ENCODE peak calls at places on chromosomes 11 and 22, in four cellular contexts. M, T, K and L are unnamed samples.

GRCh38 chr11:76329084-76329648 is 51.8 kb downstream of the THAP12 start:
- DNase-seq in T (no peak), M (no peak), K (no peak), L (no peak)

GRCh38 chr11:121389651-121390050 is 62.5 kb upstream of the SORL1 start:
- DNase-seq in T (no peak), M (no peak), K (no peak), L (no peak)

GRCh38 chr11:67351275-67352005 is 1.9 kb downstream of the POLD4 start:
- DNase-seq in M (no peak), T (peak; percentile 79), K (no peak), L (peak; percentile 54)

GRCh38 chr11:57316017-57316416 is 8.7 kb downstream of the TNKS1BP1 start:
- DNase-seq in T (peak; percentile 47), M (no peak), K (no peak), L (no peak)

GRCh38 chr11:33319965-33320813 is 63.0 kb downstream of the HIPK3 start:
- DNase-seq in K (no peak), T (no peak), M (no peak), L (no peak)

GRCh38 chr11:66277475-66278391 is at the start of gene CNIH2:
- DNase-seq in K (no peak), T (peak; percentile 76), M (peak; percentile 74), L (peak; percentile 25)

GRCh38 chr22:31497148-31497938 is 1.0 kb downstream of the SFI1 start:
- DNase-seq in T (no peak), M (no peak), K (no peak), L (no peak)

GRCh38 chr11:92687724-92688123 is 281.7 kb upstream of the MTNR1B start:
- DNase-seq in K (no peak), T (no peak), M (no peak), L (no peak)

GRCh38 chr22:17121235-17122195 is at the start of gene TMEM121B:
- DNase-seq in T (peak; percentile 46), K (no peak), M (peak; percentile 46), L (peak; percentile 39)

GRCh38 chr11:68827733-68828132 is 14.0 kb downstream of the CPT1A start:
- DNase-seq in M (no peak), T (no peak), K (no peak), L (peak; percentile 66)

GRCh38 chr22:31332010-31332409 is 14.1 kb downstream of the PATZ1 start:
- DNase-seq in K (no peak), M (no peak), T (no peak), L (no peak)

GRCh38 chr11:101127348-101127698 is 2.3 kb downstream of the PGR start:
- DNase-seq in T (peak; percentile 34), K (no peak), M (no peak), L (no peak)

GRCh38 chr22:21698430-21699329 is 32.9 kb downstream of the PPIL2 start:
- DNase-seq in T (no peak), K (no peak), M (no peak), L (no peak)

GRCh38 chr11:103541186-103541795 is 432.1 kb downstream of the DYNC2H1 start:
- DNase-seq in K (no peak), T (no peak), M (no peak), L (no peak)

GRCh38 chr11:19080579-19080993 is 20.1 kb upstream of the MRGPRX2 start:
- DNase-seq in T (no peak), M (no peak), K (no peak), L (no peak)

GRCh38 chr22:32331918-32332725 is 25.5 kb upstream of the RFPL3 start:
- DNase-seq in K (no peak), M (no peak), T (no peak), L (no peak)

GRCh38 chr11:116093481-116093880 is 589.3 kb upstream of the CADM1 start:
- DNase-seq in M (no peak), T (no peak), K (no peak), L (no peak)

GRCh38 chr11:134760957-134761356 is 348.9 kb upstream of the B3GAT1 start:
- DNase-seq in M (no peak), T (no peak), K (no peak), L (no peak)

GRCh38 chr22:29689872-29690213 is 30.0 kb upstream of the CABP7 start:
- DNase-seq in K (no peak), M (no peak), T (peak; percentile 43), L (peak; percentile 46)

GRCh38 chr22:33921576-33922181 is 1.4 kb upstream of the LARGE1 start:
- DNase-seq in K (no peak), M (peak; percentile 53), T (no peak), L (no peak)

GRCh38 chr11:96905084-96905641 is 515.4 kb downstream of the JRKL start:
- DNase-seq in T (no peak), M (no peak), K (no peak), L (no peak)

GRCh38 chr22:41288245-41288946 is 2.4 kb upstream of the RANGAP1 start:
- DNase-seq in K (no peak), M (no peak), T (no peak), L (no peak)

GRCh38 chr11:115552151-115552550 is 47.9 kb upstream of the CADM1 start:
- DNase-seq in K (no peak), T (no peak), M (no peak), L (no peak)

DNA sequence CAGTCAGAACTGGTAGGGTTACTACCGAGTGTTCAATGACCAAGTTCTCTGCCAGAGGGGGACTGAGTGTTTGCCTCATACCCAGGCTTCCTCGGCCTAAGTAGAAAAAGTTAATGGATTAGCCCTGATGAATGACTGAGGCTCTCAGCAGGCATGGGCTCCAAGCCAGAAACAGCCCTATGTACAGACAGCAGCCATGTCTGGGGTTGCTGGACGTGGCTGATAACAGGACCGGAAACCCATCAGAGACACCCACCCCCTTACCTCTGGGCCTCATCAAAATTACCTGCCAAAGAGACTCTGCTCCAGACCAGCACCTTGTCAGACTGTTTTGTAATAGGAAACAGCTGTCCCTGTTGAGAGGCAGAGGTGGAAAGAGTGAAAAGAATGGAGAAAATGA is 351.4 kb downstream of the ETS1 start:
- DNase-seq in M (no peak), T (no peak), K (no peak), L (no peak)
- TF ChIP-seq SPI1 in M (no peak), T (no peak), K (no peak), L (no peak)

GRCh38 chr11:74696932-74697687 is 34.1 kb downstream of the CHRDL2 start:
- DNase-seq in K (no peak), M (no peak), T (peak; percentile 46), L (no peak)
- TF ChIP-seq POLR2AphosphoS5 in K (no peak), M (no peak), T (no peak), L (no peak)

GRCh38 chr22:35539487-35539886 is 1.1 kb upstream of the RASD2 start:
- DNase-seq in M (no peak), K (no peak), T (no peak), L (no peak)

GRCh38 chr22:35539910-35540599 is 576 bp upstream of the RASD2 start:
- DNase-seq in T (peak; percentile 88), K (no peak), M (peak; percentile 87), L (peak; percentile 54)

GRCh38 chr22:35537252-35537651 is 3.4 kb upstream of the RASD2 start:
- DNase-seq in M (no peak), K (no peak), T (no peak), L (no peak)

GRCh38 chr22:35540600-35541253 is at the start of gene RASD2:
- DNase-seq in T (no peak), K (no peak), M (peak; percentile 45), L (peak; percentile 38)

DNA sequence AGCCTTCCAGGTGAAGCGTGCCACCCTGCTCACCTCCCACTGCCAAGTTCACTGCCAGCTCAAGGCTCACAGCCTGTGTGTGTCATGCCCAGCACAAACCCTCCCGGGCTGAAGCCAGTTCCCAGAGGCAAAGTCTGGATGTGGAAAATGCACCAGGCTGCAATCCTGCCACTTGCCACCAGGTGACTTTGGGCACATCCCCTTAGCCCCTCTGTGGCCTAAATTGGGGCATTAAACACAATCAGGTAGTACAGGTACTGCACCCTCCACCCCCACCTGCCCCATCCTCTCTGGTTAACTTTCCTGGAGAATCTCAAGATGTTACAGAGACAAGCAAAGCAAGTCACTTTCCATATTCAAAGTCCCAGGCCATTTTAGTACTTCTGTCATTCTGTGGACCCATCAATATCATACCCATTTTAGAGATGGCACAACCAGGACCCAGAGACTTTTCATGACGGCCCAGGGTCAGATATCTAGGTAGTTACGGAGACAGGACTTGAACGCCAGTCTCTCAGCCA is 1.8 kb upstream of the RASD2 start:
- DNase-seq in K (no peak), T (no peak), M (no peak), L (no peak)
- TF ChIP-seq SPI1 in K (no peak), T (no peak), M (no peak), L (no peak)

DNA sequence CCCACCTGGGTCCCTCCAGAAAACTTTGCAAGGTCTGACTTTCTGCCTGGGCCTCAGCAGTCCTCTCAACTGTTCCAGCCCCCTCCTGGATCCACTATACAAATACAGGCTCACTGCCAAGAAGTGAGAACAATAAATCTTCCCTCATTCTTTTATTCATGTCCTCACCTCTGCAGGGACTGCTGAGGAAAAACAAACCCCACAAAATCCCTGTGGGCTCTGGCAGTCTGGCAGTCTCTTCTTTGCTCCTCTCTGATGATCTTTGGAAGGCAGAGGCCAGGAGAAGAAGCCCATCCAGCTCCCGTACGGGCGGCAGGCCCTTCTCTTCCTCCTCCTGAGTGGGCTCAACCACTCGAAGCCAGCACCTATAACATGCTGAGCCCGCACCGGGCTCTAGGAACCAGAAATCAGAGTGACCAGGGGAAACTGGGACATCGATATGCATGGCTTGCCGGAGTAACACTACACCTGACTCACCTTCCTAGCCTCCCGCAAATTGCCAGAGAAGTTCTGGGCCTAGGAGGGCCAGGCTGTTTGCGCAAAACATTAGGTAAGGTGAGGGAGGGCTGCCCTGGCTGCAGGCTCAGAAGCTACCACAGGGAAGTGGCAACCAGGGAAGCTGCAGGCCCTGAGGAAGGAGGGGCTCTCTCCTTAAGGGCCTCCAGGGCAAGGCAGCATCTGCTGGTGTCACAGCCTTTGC is 24.2 kb downstream of the TMPRSS5 start:
- DNase-seq in M (no peak), K (no peak), T (peak; percentile 65), L (no peak)
- TF ChIP-seq POLR2AphosphoS5 in M (no peak), K (no peak), T (no peak), L (no peak)

DNA sequence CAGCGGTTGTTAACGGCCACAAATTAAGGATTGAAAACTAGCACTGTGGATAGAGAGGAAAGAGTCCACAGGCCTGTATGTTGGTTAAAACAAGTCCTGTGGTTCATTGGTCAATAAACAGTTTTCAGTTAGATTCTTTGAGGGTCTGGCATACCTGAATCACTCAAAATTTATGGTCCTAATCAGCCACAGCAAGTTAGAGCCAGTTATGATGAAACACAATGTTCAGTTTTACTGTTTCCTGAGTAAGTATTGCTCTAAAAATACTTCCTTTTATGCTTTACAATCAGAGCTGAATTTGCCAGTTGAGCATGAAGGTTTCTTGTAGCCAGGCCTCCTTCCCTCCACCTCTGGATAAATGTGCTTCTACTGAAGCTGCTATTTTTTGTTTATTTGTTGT is 12.9 kb upstream of the CAT start:
- DNase-seq in M (no peak), K (no peak), T (no peak), L (peak; percentile 87)
- TF ChIP-seq SPI1 in M (no peak), K (no peak), T (no peak), L (no peak)

GRCh38 chr11:91261513-91261912 is 963.1 kb upstream of the FAT3 start:
- DNase-seq in K (no peak), T (no peak), M (no peak), L (no peak)

GRCh38 chr11:91257593-91258170 is 966.9 kb upstream of the FAT3 start:
- DNase-seq in M (no peak), K (no peak), T (no peak), L (no peak)
- TF ChIP-seq POLR2AphosphoS5 in M (no peak), K (no peak), T (no peak), L (no peak)